ENCODE peak calls at places on chromosomes 4 and X, in eight cellular contexts. M, B, A, W, F, U, J and C are unnamed samples.

GRCh38 chr4:171582961-171583581 is 230.1 kb upstream of the GALNTL6 start:
- DNase-seq in M (no peak), B (no peak), A (no peak), W (no peak), F (no peak), U (no peak), J (no peak), C (no peak)

GRCh38 chr4:3307891-3308575 is 15.2 kb downstream of the RGS12 start:
- DNase-seq in M (no peak), B (no peak), A (no peak), W (no peak), F (no peak), U (no peak), J (no peak), C (no peak)

GRCh38 chr4:104128850-104129213 is 365.9 kb downstream of the CXXC4 start:
- DNase-seq in M (no peak), B (no peak), A (no peak), W (peak; percentile 57), F (no peak), U (no peak), J (peak; percentile 3), C (no peak)

GRCh38 chr4:114025176-114025777 is 45.8 kb upstream of the ARSJ start:
- DNase-seq in M (no peak), B (no peak), A (no peak), W (peak; percentile 58), F (peak; percentile 13), U (no peak), J (no peak), C (no peak)

GRCh38 chrX:7149421-7149820 is 1.5 kb upstream of the PUDP start:
- DNase-seq in M (no peak), B (no peak), A (no peak), W (no peak), F (peak; percentile 22), U (no peak), J (no peak), C (no peak)

GRCh38 chrX:39755152-39756032 is 342.4 kb downstream of the BCOR start:
- DNase-seq in M (peak; percentile 72), B (peak; percentile 49), A (no peak), W (peak; percentile 96), F (no peak), U (peak; percentile 93), J (peak; percentile 81), C (no peak)

GRCh38 chrX:3362956-3363355 is 16.5 kb upstream of the MXRA5 start:
- DNase-seq in M (no peak), B (no peak), A (no peak), W (no peak), F (no peak), U (peak; percentile 50), J (no peak), C (no peak)

GRCh38 chr4:163895369-163896005 is 401.0 kb downstream of the TMA16 start:
- DNase-seq in M (no peak), B (no peak), A (no peak), W (no peak), F (no peak), U (no peak), J (no peak), C (no peak)

GRCh38 chr4:105933083-105933482 is 37.8 kb downstream of the NPNT start:
- DNase-seq in M (no peak), B (no peak), A (no peak), W (no peak), F (peak; percentile 24), U (no peak), J (no peak), C (no peak)

GRCh38 chr4:55730143-55730931 is 89.3 kb upstream of the EXOC1L start:
- DNase-seq in M (no peak), B (no peak), A (no peak), W (no peak), F (no peak), U (no peak), J (no peak), C (no peak)

GRCh38 chr4:78018271-78019049 is 38.7 kb upstream of the FRAS1 start:
- DNase-seq in M (no peak), B (no peak), A (no peak), W (no peak), F (no peak), U (no peak), J (no peak), C (no peak)

GRCh38 chr4:81421346-81422218 is 50.1 kb downstream of the RASGEF1B start:
- DNase-seq in M (no peak), B (peak; percentile 47), A (no peak), W (peak; percentile 55), F (no peak), U (peak; percentile 4), J (no peak), C (no peak)

GRCh38 chrX:116272881-116273280 is 102.3 kb downstream of the AGTR2 start:
- DNase-seq in M (no peak), B (no peak), A (no peak), W (peak; percentile 4), F (no peak), U (peak; percentile 22), J (no peak), C (no peak)

GRCh38 chrX:80808160-80808735 is 1.4 kb downstream of the BRWD3 start:
- DNase-seq in M (peak; percentile 37), B (peak; percentile 75), A (peak; percentile 72), W (peak; percentile 74), F (peak; percentile 42), U (peak; percentile 71), J (peak; percentile 15), C (no peak)

GRCh38 chr4:86044593-86044985 is 315.3 kb downstream of the MAPK10 start:
- DNase-seq in M (no peak), B (no peak), A (no peak), W (no peak), F (no peak), U (no peak), J (no peak), C (no peak)

GRCh38 chrX:132957211-132958085 is 981 bp downstream of the HS6ST2 start:
- DNase-seq in M (no peak), B (no peak), A (no peak), W (peak; percentile 47), F (no peak), U (no peak), J (no peak), C (no peak)

GRCh38 chr4:42715807-42716482 is 59.0 kb upstream of the ATP8A1 start:
- DNase-seq in M (no peak), B (no peak), A (no peak), W (no peak), F (no peak), U (no peak), J (no peak), C (no peak)

GRCh38 chr4:181578911-181579310 is 664.3 kb upstream of the TENM3 start:
- DNase-seq in M (no peak), B (no peak), A (no peak), W (no peak), F (no peak), U (peak; percentile 8), J (no peak), C (no peak)

DNA sequence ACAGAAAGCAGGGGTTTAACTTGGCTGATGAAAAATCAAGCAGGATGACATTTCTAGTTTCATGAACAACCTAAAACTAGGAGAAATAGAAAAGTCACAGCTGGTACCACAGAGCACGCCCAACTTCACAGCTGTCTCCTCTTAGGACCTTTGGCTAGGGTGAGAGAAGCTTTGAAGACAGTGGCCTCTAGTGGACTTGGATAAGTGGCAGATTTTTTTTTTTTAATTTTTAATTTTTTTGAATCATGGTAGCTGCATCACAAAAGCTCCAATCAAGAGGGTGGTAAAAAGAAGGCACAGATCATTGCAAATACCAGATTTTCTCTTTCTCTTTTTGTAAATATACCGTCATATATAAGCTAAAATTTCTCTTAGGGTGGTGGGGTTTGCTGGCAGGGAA is 20.2 kb upstream of the MAP3K15 start:
- DNase-seq in M (no peak), B (no peak), A (no peak), W (peak; percentile 28), F (no peak), U (peak; percentile 57), J (peak; percentile 42), C (no peak)
- TF ChIP-seq CTCF in M (no peak), B (no peak), A (no peak), W (peak; percentile 40), F (no peak), U (peak; percentile 58), J (peak; percentile 48), C (peak; percentile 11)

GRCh38 chr4:126592088-126592487 is 1040.7 kb upstream of the INTU start:
- DNase-seq in M (no peak), B (no peak), A (no peak), W (peak; percentile 30), F (no peak), U (peak; percentile 33), J (no peak), C (no peak)
- TF ChIP-seq CTCF in M (peak; percentile 28), B (no peak), A (no peak), W (peak; percentile 41), F (no peak), U (peak; percentile 49), J (no peak), C (no peak)

GRCh38 chr4:473575-474457 is 25.1 kb downstream of the ZNF721 start:
- DNase-seq in M (peak; percentile 85), B (peak; percentile 96), A (peak; percentile 87), W (peak; percentile 96), F (peak; percentile 92), U (peak; percentile 100), J (peak; percentile 96), C (peak; percentile 88)
- TF ChIP-seq CTCF in M (no peak), B (no peak), A (no peak), W (no peak), F (no peak), U (no peak), J (no peak), C (no peak)

GRCh38 chr4:76106442-76106841 is 31.9 kb downstream of the ART3 start:
- DNase-seq in M (no peak), B (no peak), A (no peak), W (no peak), F (no peak), U (no peak), J (no peak), C (no peak)

GRCh38 chr4:76105652-76106051 is 31.1 kb downstream of the ART3 start:
- DNase-seq in M (no peak), B (no peak), A (no peak), W (no peak), F (no peak), U (peak; percentile 43), J (no peak), C (no peak)

GRCh38 chr4:76108467-76109181 is 34.1 kb downstream of the ART3 start:
- DNase-seq in M (no peak), B (no peak), A (no peak), W (no peak), F (no peak), U (peak; percentile 35), J (no peak), C (no peak)
- TF ChIP-seq CTCF in M (no peak), B (no peak), A (no peak), W (no peak), F (peak; percentile 25), U (no peak), J (no peak), C (no peak)

GRCh38 chr4:120754590-120754989 is 167.9 kb downstream of the PRDM5 start:
- DNase-seq in M (no peak), B (no peak), A (no peak), W (no peak), F (no peak), U (peak; percentile 28), J (no peak), C (no peak)
- TF ChIP-seq CTCF in M (no peak), B (no peak), A (no peak), W (no peak), F (no peak), U (no peak), J (no peak), C (no peak)

GRCh38 chr4:157172011-157172410 is 48.5 kb upstream of the GRIA2 start:
- DNase-seq in M (no peak), B (no peak), A (no peak), W (no peak), F (no peak), U (peak; percentile 56), J (no peak), C (no peak)
- TF ChIP-seq CTCF in M (peak; percentile 9), B (no peak), A (no peak), W (peak; percentile 22), F (no peak), U (peak; percentile 47), J (peak; percentile 24), C (peak; percentile 33)